ENCODE peak calls at places on chromosomes 2 and 18, in five cellular contexts. O is Right ventricle myocardium superior; G is posterior cingulate gyrus; H is activated CD4-positive, alpha-beta T cell treated with anti-CD3 and anti-CD28 coated beads for 48 hours; B is GM23338. K is an unnamed sample.

GRCh38 chr2:239380831-239381708 is 19.8 kb downstream of the HDAC4 start:
- DNase-seq in O (peak; percentile 42), G (no peak), H (peak; percentile 80), B (no peak), K (no peak)

GRCh38 chr2:233974530-233975071 is 57.4 kb downstream of the TRPM8 start:
- DNase-seq in O (no peak), G (no peak), H (peak; percentile 42), B (no peak), K (no peak)

GRCh38 chr2:15819576-15820282 is 120.6 kb upstream of the MYCN start:
- DNase-seq in O (no peak), G (no peak), H (no peak), B (no peak), K (no peak)

GRCh38 chr2:98333922-98334321 is 12.3 kb upstream of the CNGA3 start:
- DNase-seq in O (no peak), G (no peak), H (no peak), B (no peak), K (no peak)

GRCh38 chr2:25349397-25349796 is 7.7 kb upstream of the DNMT3A start:
- DNase-seq in O (no peak), G (no peak), H (no peak), B (no peak), K (no peak)

GRCh38 chr2:152826880-152827279 is 108.5 kb downstream of the ARL6IP6 start:
- DNase-seq in O (no peak), G (no peak), H (no peak), B (no peak), K (no peak)

GRCh38 chr2:7513834-7514233 is 596.6 kb downstream of the RNF144A start:
- DNase-seq in O (no peak), G (no peak), H (no peak), B (no peak), K (no peak)

GRCh38 chr2:217335341-217335966 is 475.6 kb upstream of the TNP1 start:
- DNase-seq in O (no peak), G (no peak), H (no peak), B (no peak), K (no peak)

GRCh38 chr18:33802955-33803354 is 224.9 kb downstream of the ASXL3 start:
- DNase-seq in O (no peak), G (no peak), H (no peak), B (no peak), K (no peak)

GRCh38 chr2:24721470-24721869 is 71.7 kb downstream of the PTRHD1 start:
- DNase-seq in O (peak; percentile 82), G (peak; percentile 82), H (peak; percentile 9), B (no peak), K (no peak)

GRCh38 chr2:139622691-139623090 is 842.5 kb upstream of the NXPH2 start:
- DNase-seq in O (no peak), G (no peak), H (no peak), B (no peak), K (no peak)

GRCh38 chr2:205644018-205644417 is 38.3 kb upstream of the NRP2 start:
- DNase-seq in O (no peak), G (no peak), H (no peak), B (no peak), K (no peak)

GRCh38 chr2:2914252-2914651 is 463.4 kb downstream of the EIPR1 start:
- DNase-seq in O (no peak), G (no peak), H (no peak), B (no peak), K (no peak)